ENCODE peak calls at places on chromosomes 13 and 19, in eight cellular contexts. O, Q, K, F, Z, Y, C and T are unnamed samples.

GRCh38 chr13:45621950-45622349 is 6.4 kb upstream of the ERICH6B start:
- DNase-seq in Y (no peak), Q (no peak), F (no peak), Z (no peak), K (no peak), O (no peak), C (no peak), T (no peak)

GRCh38 chr19:12847159-12848139 is 9.1 kb downstream of the MAST1 start:
- DNase-seq in K (peak), C (peak), O (no peak), Y (peak), Z (peak), F (peak), Q (peak), T (peak)

GRCh38 chr19:44807652-44808462 is 1.0 kb upstream of the BCAM start:
- DNase-seq in Y (peak), Q (peak), C (peak), Z (no peak), F (peak), K (no peak), O (no peak), T (no peak)

GRCh38 chr13:81907973-81908372 is 1567.0 kb upstream of the SPRY2 start:
- DNase-seq in Y (no peak), Z (no peak), F (no peak), K (no peak), Q (no peak), C (no peak), O (no peak), T (no peak)

GRCh38 chr13:108060111-108060510 is 155.2 kb downstream of the LIG4 start:
- DNase-seq in F (no peak), K (no peak), O (no peak), Y (no peak), C (no peak), Q (no peak), Z (no peak), T (no peak)

GRCh38 chr19:14361824-14362223 is 19.4 kb upstream of the ADGRE5 start:
- DNase-seq in Z (no peak), F (peak), Q (peak), O (no peak), Y (no peak), C (no peak), K (no peak), T (no peak)

GRCh38 chr19:11033251-11033650 is 56.0 kb upstream of the LDLR start:
- DNase-seq in C (no peak), Z (no peak), Q (no peak), O (no peak), Y (no peak), F (no peak), K (no peak), T (no peak)

GRCh38 chr13:50676602-50677001 is 166.9 kb downstream of the DLEU7 start:
- DNase-seq in Y (no peak), F (peak), K (no peak), C (peak), Z (no peak), Q (peak), O (no peak), T (no peak)

GRCh38 chr13:112957295-112957677 is 11.7 kb upstream of the MCF2L start:
- DNase-seq in C (no peak), Y (no peak), F (no peak), Q (no peak), O (no peak), Z (no peak), K (no peak), T (peak)

GRCh38 chr13:95246292-95247082 is 54.8 kb downstream of the ABCC4 start:
- DNase-seq in K (no peak), Z (no peak), Y (no peak), C (no peak), Q (no peak), F (no peak), O (no peak), T (no peak)

GRCh38 chr13:49540552-49540951 is 44.8 kb downstream of the PHF11 start:
- DNase-seq in Y (no peak), F (peak), C (no peak), O (no peak), Q (peak), Z (no peak), K (no peak), T (no peak)

GRCh38 chr13:113118328-113119021 is 4.1 kb upstream of the F10 start:
- DNase-seq in O (no peak), Y (no peak), C (no peak), F (no peak), Q (no peak), Z (peak), K (no peak), T (peak)

GRCh38 chr13:113589961-113590339 is 5.4 kb downstream of the TFDP1 start:
- DNase-seq in Z (peak), F (no peak), Y (no peak), C (no peak), O (no peak), K (no peak), Q (no peak), T (no peak)

GRCh38 chr13:111216166-111216960 is 101.3 kb downstream of the ARHGEF7 start:
- DNase-seq in C (no peak), K (no peak), Z (no peak), F (peak), Y (no peak), O (no peak), Q (peak), T (peak)

GRCh38 chr13:37666036-37666435 is 67.5 kb upstream of the POSTN start:
- DNase-seq in Q (no peak), K (no peak), O (no peak), Y (no peak), F (no peak), Z (no peak), C (no peak), T (no peak)

GRCh38 chr13:104320446-104320845 is 1254.2 kb upstream of the SLC10A2 start:
- DNase-seq in Q (no peak), F (peak), Z (no peak), O (no peak), C (peak), Y (no peak), K (no peak), T (no peak)

GRCh38 chr13:85665286-85665685 is 133.9 kb downstream of the SLITRK6 start:
- DNase-seq in Q (peak), O (no peak), C (peak), F (peak), Y (no peak), K (no peak), Z (no peak), T (no peak)

GRCh38 chr19:50817941-50818858 is 5.4 kb downstream of the KLK1 start:
- DNase-seq in K (no peak), Y (no peak), F (peak), Q (peak), C (peak), O (no peak), Z (no peak), T (no peak)

GRCh38 chr13:96421314-96421713 is 331.4 kb downstream of the HS6ST3 start:
- DNase-seq in F (no peak), Y (no peak), Z (no peak), Q (no peak), O (no peak), C (no peak), K (no peak), T (no peak)

GRCh38 chr13:44364601-44365000 is 9.0 kb upstream of the SERP2 start:
- DNase-seq in Z (no peak), C (peak), O (no peak), K (no peak), Y (no peak), Q (peak), F (peak), T (no peak)

GRCh38 chr13:112831801-112832200 is 137.2 kb upstream of the MCF2L start:
- DNase-seq in Y (no peak), Z (no peak), Q (no peak), F (no peak), K (no peak), C (no peak), O (no peak), T (no peak)

GRCh38 chr13:101738336-101738735 is 285.9 kb downstream of the ITGBL1 start:
- DNase-seq in C (no peak), F (no peak), Y (no peak), Z (no peak), O (no peak), Q (no peak), K (no peak), T (no peak)

GRCh38 chr13:112105884-112106283 is 38.9 kb downstream of the SOX1 start:
- DNase-seq in C (no peak), Y (no peak), Q (no peak), F (no peak), O (no peak), K (no peak), Z (no peak), T (peak)

GRCh38 chr13:93709511-93710244 is 483.1 kb downstream of the GPC6 start:
- DNase-seq in O (no peak), Z (no peak), Q (no peak), K (no peak), Y (no peak), C (no peak), F (no peak), T (no peak)

GRCh38 chr19:2551864-2552185 is 75.9 kb downstream of the GADD45B start:
- DNase-seq in F (no peak), C (no peak), O (no peak), Q (no peak), K (no peak), Z (no peak), Y (no peak), T (no peak)

GRCh38 chr19:12790628-12791344 is 500 bp upstream of the JUNB start:
- DNase-seq in C (no peak), Z (no peak), Q (no peak), O (no peak), K (no peak), F (no peak), Y (no peak), T (no peak)

GRCh38 chr19:38386968-38387549 is 775 bp downstream of the GGN start:
- DNase-seq in K (no peak), C (no peak), Q (peak), Z (no peak), Y (no peak), O (no peak), F (no peak), T (no peak)

GRCh38 chr19:39969681-39970423 is 1.1 kb upstream of the PSMC4 start:
- DNase-seq in C (no peak), O (no peak), Q (no peak), Y (no peak), K (no peak), Z (no peak), F (no peak), T (no peak)

GRCh38 chr13:99425485-99426341 is 75.6 kb upstream of the TM9SF2 start:
- DNase-seq in Q (no peak), O (peak), F (no peak), K (no peak), Z (no peak), C (no peak), Y (no peak), T (peak)